ENCODE peak calls at places on chromosomes 5 and 9, in four cellular contexts. One of them, this sample, is unnamed.

GRCh38 chr9:120360046-120360445 is 219.9 kb downstream of the CDK5RAP2 start:
- DNase-seq in mammary epithelial cell: no peak
- DNase-seq in A549: no peak
- DNase-seq in B cell: no peak
- DNase-seq in this sample: no peak

GRCh38 chr5:38292228-38292627 is 33.9 kb downstream of the EGFLAM start:
- DNase-seq in mammary epithelial cell: no peak
- DNase-seq in A549: no peak
- DNase-seq in B cell: no peak
- DNase-seq in this sample: no peak

GRCh38 chr5:37638897-37639296 is 200.9 kb downstream of the GDNF start:
- DNase-seq in mammary epithelial cell: no peak
- DNase-seq in A549: no peak
- DNase-seq in B cell: no peak
- DNase-seq in this sample: no peak

GRCh38 chr5:116766470-116766947 is 191.9 kb upstream of the SEMA6A start:
- DNase-seq in mammary epithelial cell: peak
- DNase-seq in A549: peak
- DNase-seq in B cell: no peak
- DNase-seq in this sample: no peak

GRCh38 chr9:78620764-78621163 is 323.8 kb downstream of the PSAT1 start:
- DNase-seq in mammary epithelial cell: peak
- DNase-seq in A549: peak
- DNase-seq in B cell: no peak
- DNase-seq in this sample: no peak

GRCh38 chr9:120366646-120367019 is 213.3 kb downstream of the CDK5RAP2 start:
- DNase-seq in mammary epithelial cell: peak
- DNase-seq in A549: peak
- DNase-seq in B cell: no peak
- DNase-seq in this sample: no peak

GRCh38 chr9:106066937-106067545 is 372.7 kb downstream of the TMEM38B start:
- DNase-seq in mammary epithelial cell: no peak
- DNase-seq in A549: no peak
- DNase-seq in B cell: no peak
- DNase-seq in this sample: no peak

GRCh38 chr5:69528609-69529008 is 31.4 kb upstream of the GTF2H2C start:
- DNase-seq in mammary epithelial cell: no peak
- DNase-seq in A549: no peak
- DNase-seq in B cell: no peak
- DNase-seq in this sample: no peak

GRCh38 chr9:2874001-2874750 is 30.3 kb upstream of the PUM3 start:
- DNase-seq in mammary epithelial cell: no peak
- DNase-seq in A549: no peak
- DNase-seq in B cell: no peak
- DNase-seq in this sample: no peak

GRCh38 chr5:65978251-65978650 is 51.9 kb downstream of the ERBIN start:
- DNase-seq in mammary epithelial cell: no peak
- DNase-seq in A549: no peak
- DNase-seq in B cell: no peak
- DNase-seq in this sample: no peak

GRCh38 chr5:125023673-125024072 is 277.2 kb upstream of the ZNF608 start:
- DNase-seq in mammary epithelial cell: peak
- DNase-seq in A549: peak
- DNase-seq in B cell: no peak
- DNase-seq in this sample: no peak

GRCh38 chr5:77632526-77633268 is 5.8 kb downstream of the OTP start:
- DNase-seq in mammary epithelial cell: no peak
- DNase-seq in A549: no peak
- DNase-seq in B cell: peak
- DNase-seq in this sample: no peak

GRCh38 chr9:116589392-116590354 is 97.4 kb upstream of the TRIM32 start:
- DNase-seq in mammary epithelial cell: peak
- DNase-seq in A549: peak
- DNase-seq in B cell: no peak
- DNase-seq in this sample: no peak

GRCh38 chr5:39053189-39053588 is 21.0 kb downstream of the RICTOR start:
- DNase-seq in mammary epithelial cell: no peak
- DNase-seq in A549: no peak
- DNase-seq in B cell: no peak
- DNase-seq in this sample: no peak

GRCh38 chr5:90386099-90386710 is 23.4 kb downstream of the CETN3 start:
- DNase-seq in mammary epithelial cell: no peak
- DNase-seq in A549: peak
- DNase-seq in B cell: peak
- DNase-seq in this sample: no peak

GRCh38 chr9:108972626-108973209 is 38.5 kb downstream of the ABITRAM start:
- DNase-seq in mammary epithelial cell: no peak
- DNase-seq in A549: no peak
- DNase-seq in B cell: no peak
- DNase-seq in this sample: no peak

GRCh38 chr5:17154211-17154996 is 63.0 kb upstream of the BASP1 start:
- DNase-seq in mammary epithelial cell: peak
- DNase-seq in A549: peak
- DNase-seq in B cell: no peak
- DNase-seq in this sample: no peak

GRCh38 chr9:87556039-87556438 is 58.4 kb downstream of the DAPK1 start:
- DNase-seq in mammary epithelial cell: no peak
- DNase-seq in A549: no peak
- DNase-seq in B cell: no peak
- DNase-seq in this sample: no peak

GRCh38 chr9:135773677-135774238 is 71.8 kb downstream of the KCNT1 start:
- DNase-seq in mammary epithelial cell: no peak
- DNase-seq in A549: no peak
- DNase-seq in B cell: no peak
- DNase-seq in this sample: no peak

GRCh38 chr9:109722007-109722406 is 58.0 kb upstream of the PALM2AKAP2 start:
- DNase-seq in mammary epithelial cell: no peak
- DNase-seq in A549: no peak
- DNase-seq in B cell: no peak
- DNase-seq in this sample: no peak

GRCh38 chr9:120383999-120384924 is 195.7 kb downstream of the CDK5RAP2 start:
- DNase-seq in mammary epithelial cell: no peak
- DNase-seq in A549: no peak
- DNase-seq in B cell: no peak
- DNase-seq in this sample: no peak

GRCh38 chr5:154588091-154588762 is 110.2 kb upstream of the HAND1 start:
- DNase-seq in mammary epithelial cell: no peak
- DNase-seq in A549: no peak
- DNase-seq in B cell: no peak
- DNase-seq in this sample: no peak

GRCh38 chr9:88272986-88273385 is 115.3 kb upstream of the SPIN1 start:
- DNase-seq in mammary epithelial cell: no peak
- DNase-seq in A549: peak
- DNase-seq in B cell: no peak
- DNase-seq in this sample: no peak

GRCh38 chr9:129933709-129934586 is 98.7 kb downstream of the USP20 start:
- DNase-seq in mammary epithelial cell: no peak
- DNase-seq in A549: no peak
- DNase-seq in B cell: no peak
- DNase-seq in this sample: no peak

GRCh38 chr5:172115541-172115982 is 72.5 kb downstream of the STK10 start:
- DNase-seq in mammary epithelial cell: no peak
- DNase-seq in A549: no peak
- DNase-seq in B cell: no peak
- DNase-seq in this sample: peak

GRCh38 chr9:9246726-9247125 is 1366.1 kb downstream of the PTPRD start:
- DNase-seq in mammary epithelial cell: no peak
- DNase-seq in A549: no peak
- DNase-seq in B cell: no peak
- DNase-seq in this sample: no peak

GRCh38 chr5:20523099-20523498 is 535.1 kb upstream of the CDH18 start:
- DNase-seq in mammary epithelial cell: no peak
- DNase-seq in A549: no peak
- DNase-seq in B cell: no peak
- DNase-seq in this sample: no peak

GRCh38 chr5:57298985-57299491 is 125.2 kb downstream of the GPBP1 start:
- DNase-seq in mammary epithelial cell: peak
- DNase-seq in A549: peak
- DNase-seq in B cell: peak
- DNase-seq in this sample: peak

GRCh38 chr5:133154274-133155088 is 102.7 kb downstream of the HSPA4 start:
- DNase-seq in mammary epithelial cell: no peak
- DNase-seq in A549: no peak
- DNase-seq in B cell: no peak
- DNase-seq in this sample: no peak

GRCh38 chr5:9268226-9268625 is 277.6 kb downstream of the SEMA5A start:
- DNase-seq in mammary epithelial cell: no peak
- DNase-seq in A549: no peak
- DNase-seq in B cell: no peak
- DNase-seq in this sample: no peak

GRCh38 chr5:96807099-96807654 is 568 bp downstream of the ERAP1 start:
- DNase-seq in mammary epithelial cell: peak
- DNase-seq in A549: peak
- DNase-seq in B cell: no peak
- DNase-seq in this sample: no peak

GRCh38 chr9:130825051-130825651 is 9.9 kb upstream of the ABL1 start:
- DNase-seq in mammary epithelial cell: no peak
- DNase-seq in A549: no peak
- DNase-seq in B cell: no peak
- DNase-seq in this sample: no peak

DNA sequence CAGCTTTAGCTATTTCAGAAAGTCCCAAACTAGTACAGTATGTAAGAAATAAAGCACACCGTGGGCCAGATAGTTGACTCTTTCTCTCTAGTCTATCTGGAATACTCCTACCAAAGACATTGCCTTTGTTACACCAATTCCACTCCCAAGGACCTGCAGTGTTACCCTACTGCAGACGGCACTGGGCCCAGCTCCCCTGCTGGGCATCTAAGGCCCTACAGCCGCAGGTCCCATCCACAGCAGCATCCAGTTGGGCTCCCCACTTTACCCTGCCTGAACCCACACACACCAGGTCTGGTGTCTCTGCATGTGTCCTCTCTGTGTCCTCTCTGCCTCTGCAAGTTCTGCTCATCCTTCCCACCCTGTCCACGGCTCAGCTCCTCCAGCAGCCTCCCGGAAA is 22.5 kb downstream of the TNIP1 start:
- DNase-seq in mammary epithelial cell: no peak
- DNase-seq in A549: no peak
- DNase-seq in B cell: no peak
- DNase-seq in this sample: no peak
- TF ChIP-seq CTCF in mammary epithelial cell: no peak
- TF ChIP-seq CTCF in A549: no peak
- TF ChIP-seq CTCF in B cell: no peak
- TF ChIP-seq CTCF in this sample: no peak

DNA sequence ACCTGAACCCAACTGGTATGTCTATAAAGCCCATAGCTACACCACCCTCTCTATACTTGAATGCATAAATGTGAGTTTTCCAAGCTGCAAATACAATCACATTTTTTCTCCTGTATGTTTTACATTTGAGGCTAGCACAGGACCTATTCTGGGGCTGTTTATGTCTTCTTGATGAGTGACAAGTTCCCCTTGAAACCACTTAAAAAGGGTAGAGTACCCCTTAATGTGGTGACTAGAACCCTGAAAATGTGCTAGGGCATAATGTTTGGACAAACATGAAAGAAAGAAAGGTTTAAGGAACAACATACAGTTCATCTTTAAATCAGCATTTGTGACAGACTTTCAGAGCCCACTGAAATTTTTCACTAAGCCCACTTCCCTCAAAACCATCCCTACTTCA is 25.2 kb upstream of the GLIS3 start:
- DNase-seq in mammary epithelial cell: no peak
- DNase-seq in A549: no peak
- DNase-seq in B cell: no peak
- DNase-seq in this sample: no peak
- TF ChIP-seq CTCF in mammary epithelial cell: no peak
- TF ChIP-seq CTCF in A549: no peak
- TF ChIP-seq CTCF in B cell: no peak
- TF ChIP-seq CTCF in this sample: no peak

GRCh38 chr5:144191998-144192397 is 21.3 kb downstream of the KCTD16 start:
- DNase-seq in mammary epithelial cell: peak
- DNase-seq in A549: peak
- DNase-seq in B cell: peak
- DNase-seq in this sample: no peak
- TF ChIP-seq CTCF in mammary epithelial cell: peak
- TF ChIP-seq CTCF in A549: peak
- TF ChIP-seq CTCF in B cell: peak
- TF ChIP-seq CTCF in this sample: peak

DNA sequence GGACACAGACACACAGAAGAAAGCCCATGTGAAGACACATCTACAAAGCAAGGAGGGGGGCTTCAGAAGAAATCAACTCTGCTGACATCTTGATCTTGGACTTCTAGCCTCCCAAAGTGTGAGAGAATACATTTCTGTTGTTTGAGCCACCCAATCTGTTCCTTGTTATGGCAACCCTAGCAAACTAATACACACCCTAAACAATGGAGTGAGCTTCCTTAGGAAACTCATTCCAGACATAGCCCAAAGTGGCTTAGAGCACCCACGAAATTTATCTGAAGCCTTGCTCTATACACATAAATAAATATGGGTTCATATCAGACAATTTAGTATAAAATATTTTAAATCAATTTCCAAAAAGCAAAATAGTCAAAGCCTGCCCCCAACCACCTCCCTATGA is 7.6 kb upstream of the TBC1D2 start:
- DNase-seq in mammary epithelial cell: no peak
- DNase-seq in A549: no peak
- DNase-seq in B cell: no peak
- DNase-seq in this sample: no peak
- TF ChIP-seq CTCF in mammary epithelial cell: no peak
- TF ChIP-seq CTCF in A549: no peak
- TF ChIP-seq CTCF in B cell: no peak
- TF ChIP-seq CTCF in this sample: no peak

DNA sequence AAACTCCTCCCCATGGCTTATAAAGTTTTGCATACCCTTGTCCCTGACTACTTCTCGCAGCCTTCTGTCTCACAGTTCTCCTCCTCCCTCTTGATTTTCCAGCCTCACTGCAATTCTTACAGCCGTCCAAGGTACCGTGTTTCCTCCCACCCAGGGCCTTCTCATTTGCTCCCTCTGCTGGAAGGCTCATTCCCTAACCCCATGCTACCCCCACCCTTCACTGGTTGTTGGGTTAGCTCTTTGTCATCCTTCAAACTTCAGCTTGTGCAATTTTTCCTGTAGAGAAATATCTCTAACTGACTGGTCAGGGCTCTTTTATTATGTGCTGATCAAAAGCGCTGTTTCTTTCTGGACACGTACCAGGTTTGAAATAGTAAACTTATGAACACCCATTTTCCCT is 329.2 kb downstream of the EBF1 start:
- DNase-seq in mammary epithelial cell: peak
- DNase-seq in A549: peak
- DNase-seq in B cell: no peak
- DNase-seq in this sample: no peak
- TF ChIP-seq CTCF in mammary epithelial cell: peak
- TF ChIP-seq CTCF in A549: peak
- TF ChIP-seq CTCF in B cell: no peak
- TF ChIP-seq CTCF in this sample: no peak

DNA sequence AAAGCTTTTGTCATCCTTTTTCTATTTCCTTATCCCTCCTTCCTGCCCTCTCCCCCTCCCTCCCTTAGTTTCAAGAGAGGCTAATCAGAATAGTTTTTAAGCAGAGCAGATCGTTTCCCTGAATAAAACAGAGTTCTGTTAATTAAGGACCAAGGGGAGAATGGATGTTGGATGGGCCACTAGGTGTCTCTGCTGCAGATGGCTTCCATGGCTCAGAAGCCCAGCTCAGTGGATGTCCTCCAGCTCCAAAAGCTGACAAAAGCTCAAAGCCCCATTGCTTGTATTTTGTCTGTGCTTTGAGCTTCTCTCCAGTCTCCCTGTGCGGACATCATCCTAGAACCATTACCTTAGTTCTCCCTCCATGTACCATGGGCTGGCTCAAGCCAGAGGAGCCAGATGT is 21.0 kb upstream of the NPR3 start:
- DNase-seq in mammary epithelial cell: no peak
- DNase-seq in A549: no peak
- DNase-seq in B cell: no peak
- DNase-seq in this sample: no peak
- TF ChIP-seq CTCF in mammary epithelial cell: peak
- TF ChIP-seq CTCF in A549: peak
- TF ChIP-seq CTCF in B cell: no peak
- TF ChIP-seq CTCF in this sample: no peak